ENCODE peak calls at places on chromosome 7, in nine cellular contexts. One of them, this sample, is unnamed.

GRCh38 chr7:1643270-1644092 is 26.6 kb upstream of the ELFN1 start:
- DNase-seq in NCI-H2029: no peak
- DNase-seq in A172: no peak
- DNase-seq in dermis microvascular lymphatic vessel endothelial cell: no peak
- DNase-seq in HL-60: no peak
- DNase-seq in hypothalamus: no peak
- DNase-seq in activated naive CD4-positive, alpha-beta T cell: no peak
- DNase-seq in fibroblast of lung: no peak
- DNase-seq in H54: no peak
- DNase-seq in this sample: no peak

GRCh38 chr7:128830231-128831177 is at the start of gene FLNC:
- DNase-seq in NCI-H2029: no peak
- DNase-seq in A172: no peak
- DNase-seq in dermis microvascular lymphatic vessel endothelial cell: peak; percentile 82
- DNase-seq in HL-60: peak; percentile 43
- DNase-seq in hypothalamus: no peak
- DNase-seq in activated naive CD4-positive, alpha-beta T cell: no peak
- DNase-seq in fibroblast of lung: peak; percentile 68
- DNase-seq in H54: peak; percentile 41
- DNase-seq in this sample: no peak

GRCh38 chr7:4230352-4230751 is 451.7 kb upstream of the FOXK1 start:
- DNase-seq in NCI-H2029: no peak
- DNase-seq in A172: no peak
- DNase-seq in dermis microvascular lymphatic vessel endothelial cell: no peak
- DNase-seq in HL-60: no peak
- DNase-seq in hypothalamus: no peak
- DNase-seq in activated naive CD4-positive, alpha-beta T cell: no peak
- DNase-seq in fibroblast of lung: no peak
- DNase-seq in H54: no peak
- DNase-seq in this sample: no peak

GRCh38 chr7:18667466-18667865 is 171.9 kb downstream of the HDAC9 start:
- DNase-seq in NCI-H2029: no peak
- DNase-seq in A172: peak; percentile 92
- DNase-seq in dermis microvascular lymphatic vessel endothelial cell: peak; percentile 86
- DNase-seq in HL-60: no peak
- DNase-seq in hypothalamus: no peak
- DNase-seq in activated naive CD4-positive, alpha-beta T cell: no peak
- DNase-seq in fibroblast of lung: peak; percentile 65
- DNase-seq in H54: peak; percentile 11
- DNase-seq in this sample: peak; percentile 26

GRCh38 chr7:41134873-41135250 is 568.0 kb downstream of the INHBA start:
- DNase-seq in NCI-H2029: no peak
- DNase-seq in A172: peak; percentile 64
- DNase-seq in dermis microvascular lymphatic vessel endothelial cell: no peak
- DNase-seq in HL-60: no peak
- DNase-seq in hypothalamus: no peak
- DNase-seq in activated naive CD4-positive, alpha-beta T cell: no peak
- DNase-seq in fibroblast of lung: no peak
- DNase-seq in H54: no peak
- DNase-seq in this sample: no peak

GRCh38 chr7:50793115-50793946 is 10.6 kb upstream of the GRB10 start:
- DNase-seq in NCI-H2029: peak; percentile 36
- DNase-seq in A172: peak; percentile 37
- DNase-seq in dermis microvascular lymphatic vessel endothelial cell: peak; percentile 78
- DNase-seq in HL-60: peak; percentile 63
- DNase-seq in hypothalamus: peak; percentile 45
- DNase-seq in activated naive CD4-positive, alpha-beta T cell: no peak
- DNase-seq in fibroblast of lung: peak; percentile 57
- DNase-seq in H54: peak; percentile 96
- DNase-seq in this sample: no peak

GRCh38 chr7:158374586-158374985 is 213.0 kb downstream of the PTPRN2 start:
- DNase-seq in NCI-H2029: no peak
- DNase-seq in A172: peak; percentile 54
- DNase-seq in dermis microvascular lymphatic vessel endothelial cell: no peak
- DNase-seq in HL-60: no peak
- DNase-seq in hypothalamus: no peak
- DNase-seq in activated naive CD4-positive, alpha-beta T cell: no peak
- DNase-seq in fibroblast of lung: no peak
- DNase-seq in H54: no peak
- DNase-seq in this sample: no peak

GRCh38 chr7:149354119-149354518 is 92.1 kb downstream of the ZNF783 start:
- DNase-seq in NCI-H2029: no peak
- DNase-seq in A172: no peak
- DNase-seq in dermis microvascular lymphatic vessel endothelial cell: no peak
- DNase-seq in HL-60: no peak
- DNase-seq in hypothalamus: no peak
- DNase-seq in activated naive CD4-positive, alpha-beta T cell: no peak
- DNase-seq in fibroblast of lung: no peak
- DNase-seq in H54: no peak
- DNase-seq in this sample: no peak

GRCh38 chr7:105353752-105354328 is 34.9 kb downstream of the SRPK2 start:
- DNase-seq in NCI-H2029: no peak
- DNase-seq in A172: peak; percentile 45
- DNase-seq in dermis microvascular lymphatic vessel endothelial cell: no peak
- DNase-seq in HL-60: peak; percentile 81
- DNase-seq in hypothalamus: no peak
- DNase-seq in activated naive CD4-positive, alpha-beta T cell: no peak
- DNase-seq in fibroblast of lung: peak; percentile 43
- DNase-seq in H54: no peak
- DNase-seq in this sample: no peak

GRCh38 chr7:114082567-114082933 is 163.7 kb upstream of the PPP1R3A start:
- DNase-seq in NCI-H2029: no peak
- DNase-seq in A172: no peak
- DNase-seq in dermis microvascular lymphatic vessel endothelial cell: peak; percentile 7
- DNase-seq in HL-60: no peak
- DNase-seq in hypothalamus: no peak
- DNase-seq in activated naive CD4-positive, alpha-beta T cell: no peak
- DNase-seq in fibroblast of lung: no peak
- DNase-seq in H54: no peak
- DNase-seq in this sample: no peak

GRCh38 chr7:51455086-51455485 is 138.5 kb upstream of the COBL start:
- DNase-seq in NCI-H2029: no peak
- DNase-seq in A172: no peak
- DNase-seq in dermis microvascular lymphatic vessel endothelial cell: no peak
- DNase-seq in HL-60: no peak
- DNase-seq in hypothalamus: no peak
- DNase-seq in activated naive CD4-positive, alpha-beta T cell: no peak
- DNase-seq in fibroblast of lung: no peak
- DNase-seq in H54: no peak
- DNase-seq in this sample: no peak

GRCh38 chr7:151248191-151249033 is at the start of gene SMARCD3:
- DNase-seq in NCI-H2029: peak; percentile 23
- DNase-seq in A172: no peak
- DNase-seq in dermis microvascular lymphatic vessel endothelial cell: peak; percentile 66
- DNase-seq in HL-60: no peak
- DNase-seq in hypothalamus: peak; percentile 62
- DNase-seq in activated naive CD4-positive, alpha-beta T cell: no peak
- DNase-seq in fibroblast of lung: peak; percentile 60
- DNase-seq in H54: no peak
- DNase-seq in this sample: no peak

GRCh38 chr7:41118490-41118889 is 584.4 kb downstream of the INHBA start:
- DNase-seq in NCI-H2029: no peak
- DNase-seq in A172: no peak
- DNase-seq in dermis microvascular lymphatic vessel endothelial cell: no peak
- DNase-seq in HL-60: no peak
- DNase-seq in hypothalamus: no peak
- DNase-seq in activated naive CD4-positive, alpha-beta T cell: no peak
- DNase-seq in fibroblast of lung: no peak
- DNase-seq in H54: no peak
- DNase-seq in this sample: no peak

This sample was measured in retinal pigment epithelial cell.